ENCODE peak calls at places on chromosomes 2 and 18, in ten cellular contexts. A is brain microvascular endothelial cell, T is body of pancreas, W is upper lobe of right lung, F is GM12878, Y is prostate gland, H is cardiac muscle cell, Q is lower lobe of right lung, X is tibial artery, L is A549. B is an unnamed sample.

GRCh38 chr18:47260138-47260923 is 8.9 kb upstream of the SKOR2 start:
- DNase-seq in H (peak; percentile 61), X (no peak), W (peak; percentile 87), Y (peak; percentile 16), A (peak; percentile 7), T (peak; percentile 59), Q (peak; percentile 66), L (peak; percentile 33), F (no peak), B (no peak)

GRCh38 chr18:39653221-39653620 is 2087.6 kb upstream of the CELF4 start:
- DNase-seq in X (no peak), Y (no peak), W (no peak), T (no peak), H (no peak), A (no peak), F (no peak), Q (no peak), L (no peak), B (no peak)

GRCh38 chr2:180146541-180146940 is 139.4 kb upstream of the CWC22 start:
- DNase-seq in L (no peak), T (no peak), H (no peak), F (no peak), W (no peak), A (no peak), X (no peak), Y (no peak), Q (no peak), B (no peak)

GRCh38 chr2:23492941-23493340 is 108.0 kb downstream of the KLHL29 start:
- DNase-seq in H (no peak), L (no peak), X (no peak), F (no peak), Q (no peak), A (no peak), Y (peak; percentile 81), T (peak; percentile 31), W (no peak), B (no peak)

GRCh38 chr2:190456833-190457232 is 48.7 kb downstream of the MFSD6 start:
- DNase-seq in Y (no peak), A (no peak), X (no peak), Q (no peak), L (no peak), T (no peak), H (no peak), F (no peak), W (no peak), B (no peak)

GRCh38 chr18:47187721-47188120 is 11.6 kb upstream of the IER3IP1 start:
- DNase-seq in F (no peak), X (no peak), W (no peak), Q (no peak), Y (no peak), A (no peak), L (no peak), H (no peak), T (no peak), B (no peak)

GRCh38 chr2:16281451-16282330 is 341.3 kb downstream of the MYCN start:
- DNase-seq in Y (peak; percentile 21), X (no peak), H (peak; percentile 13), T (peak; percentile 17), Q (no peak), W (no peak), A (no peak), F (no peak), L (peak; percentile 51), B (no peak)

GRCh38 chr18:12315481-12315880 is 7.4 kb downstream of the TUBB6 start:
- DNase-seq in T (no peak), A (no peak), Q (no peak), L (no peak), W (no peak), F (no peak), H (no peak), Y (no peak), X (no peak), B (no peak)

GRCh38 chr18:8507361-8507760 is 101.9 kb upstream of the RAB12 start:
- DNase-seq in T (no peak), Q (no peak), W (no peak), Y (no peak), L (peak; percentile 12), X (no peak), A (peak; percentile 14), H (peak; percentile 21), F (no peak), B (peak; percentile 50)

GRCh38 chr2:42784204-42784880 is 8.0 kb downstream of the HAAO start:
- DNase-seq in T (peak; percentile 66), F (no peak), A (no peak), L (no peak), H (no peak), W (no peak), Q (no peak), X (no peak), Y (no peak), B (no peak)

GRCh38 chr2:189204322-189204941 is 24.9 kb upstream of the COL5A2 start:
- DNase-seq in F (no peak), Q (no peak), W (no peak), L (peak; percentile 53), Y (no peak), A (no peak), X (no peak), T (no peak), H (peak; percentile 46), B (no peak)

DNA sequence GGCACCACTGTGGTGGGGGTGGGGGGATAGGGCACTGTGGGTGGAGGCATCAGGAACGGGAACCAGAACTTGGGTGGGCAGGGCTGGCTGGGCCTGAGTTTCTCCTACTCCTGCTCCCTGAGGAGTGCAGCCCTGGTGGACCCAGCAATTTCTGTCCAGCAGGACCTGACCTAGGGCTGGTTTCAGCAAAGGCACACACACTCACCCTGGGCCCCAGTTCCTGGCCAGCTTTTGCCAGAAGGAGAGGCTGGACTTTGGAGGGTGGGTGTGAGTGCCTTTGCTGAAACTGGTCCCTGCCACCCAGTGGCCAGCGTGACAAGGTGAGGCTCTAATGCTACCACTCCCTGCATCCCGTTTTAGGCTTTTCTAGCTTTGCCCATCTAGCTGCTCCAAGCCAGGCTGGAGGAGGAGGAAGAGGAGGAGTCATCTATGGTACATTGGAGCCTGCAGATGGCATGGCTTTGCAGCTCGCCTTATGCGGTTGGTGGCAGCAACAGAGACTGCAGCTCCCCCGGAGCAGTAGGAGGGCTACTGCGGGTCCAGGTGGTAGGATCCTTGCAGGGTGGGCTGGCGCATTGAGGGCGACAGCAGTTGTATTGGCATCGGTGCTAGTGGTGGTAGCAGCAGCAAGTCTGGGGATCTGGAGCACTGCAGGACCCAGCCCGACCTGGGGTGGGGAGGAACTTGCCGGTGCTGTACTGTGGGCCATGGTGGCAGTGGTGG is 40.4 kb upstream of the IMP4 start:
- DNase-seq in Q (no peak), X (no peak), T (no peak), H (no peak), Y (no peak), F (no peak), A (no peak), L (no peak), W (peak; percentile 55), B (no peak)
- TF ChIP-seq CTCF in Q (no peak), X (no peak), T (no peak), H (no peak), Y (no peak), F (no peak), A (no peak), L (no peak), W (no peak), B (no peak)

DNA sequence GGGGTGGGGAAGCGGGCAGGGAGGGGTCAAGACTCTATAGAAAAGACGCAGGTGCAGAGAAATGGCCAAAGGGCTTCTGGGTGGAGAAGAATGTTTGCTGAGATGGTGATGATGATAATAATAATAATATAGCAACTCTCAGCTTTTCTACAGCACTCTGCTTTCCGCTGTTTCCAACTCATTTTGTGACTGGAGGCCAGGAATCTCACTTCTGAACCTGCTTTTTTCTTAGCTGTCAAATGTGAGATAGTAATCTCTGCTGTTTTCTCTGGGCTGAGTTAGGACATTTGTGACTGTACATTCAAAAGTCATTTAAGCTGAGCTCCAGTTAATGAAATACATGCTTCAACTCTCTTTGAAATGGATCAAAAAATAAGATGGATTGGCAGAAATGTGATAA is 58.4 kb downstream of the TNS1 start:
- DNase-seq in Y (no peak), A (no peak), T (no peak), L (no peak), Q (no peak), X (no peak), H (no peak), F (no peak), W (no peak), B (no peak)
- H3K4me3 ChIP-seq in Y (peak overlapping the region; percentile 37), A (no peak overlapping the region), T (no peak overlapping the region), L (no peak overlapping the region), Q (peak overlapping the region; percentile 80), X (peak overlapping the region; percentile 89), H (no peak overlapping the region), F (no peak overlapping the region), W (peak overlapping the region; percentile 86), B (peak overlapping the region; percentile 99)

GRCh38 chr18:24590946-24591345 is 130.5 kb downstream of the HRH4 start:
- DNase-seq in F (no peak), T (no peak), Q (no peak), A (no peak), L (no peak), Y (no peak), H (no peak), X (no peak), W (no peak), B (no peak)

GRCh38 chr18:24600076-24600654 is 139.7 kb downstream of the HRH4 start:
- DNase-seq in X (no peak), F (no peak), T (peak; percentile 28), A (peak; percentile 32), W (no peak), H (peak; percentile 76), Q (no peak), L (peak; percentile 41), Y (peak; percentile 12), B (no peak)

GRCh38 chr18:24595556-24595955 is 135.1 kb downstream of the HRH4 start:
- DNase-seq in W (peak; percentile 71), T (no peak), X (no peak), Y (no peak), H (no peak), L (no peak), F (no peak), Q (peak; percentile 52), A (no peak), B (no peak)
- H3K27ac ChIP-seq in W (no peak overlapping the region), T (no peak overlapping the region), X (no peak overlapping the region), Y (no peak overlapping the region), H (no peak overlapping the region), L (no peak overlapping the region), F (no peak overlapping the region), Q (no peak overlapping the region), A (no peak overlapping the region), B (no peak overlapping the region)

DNA sequence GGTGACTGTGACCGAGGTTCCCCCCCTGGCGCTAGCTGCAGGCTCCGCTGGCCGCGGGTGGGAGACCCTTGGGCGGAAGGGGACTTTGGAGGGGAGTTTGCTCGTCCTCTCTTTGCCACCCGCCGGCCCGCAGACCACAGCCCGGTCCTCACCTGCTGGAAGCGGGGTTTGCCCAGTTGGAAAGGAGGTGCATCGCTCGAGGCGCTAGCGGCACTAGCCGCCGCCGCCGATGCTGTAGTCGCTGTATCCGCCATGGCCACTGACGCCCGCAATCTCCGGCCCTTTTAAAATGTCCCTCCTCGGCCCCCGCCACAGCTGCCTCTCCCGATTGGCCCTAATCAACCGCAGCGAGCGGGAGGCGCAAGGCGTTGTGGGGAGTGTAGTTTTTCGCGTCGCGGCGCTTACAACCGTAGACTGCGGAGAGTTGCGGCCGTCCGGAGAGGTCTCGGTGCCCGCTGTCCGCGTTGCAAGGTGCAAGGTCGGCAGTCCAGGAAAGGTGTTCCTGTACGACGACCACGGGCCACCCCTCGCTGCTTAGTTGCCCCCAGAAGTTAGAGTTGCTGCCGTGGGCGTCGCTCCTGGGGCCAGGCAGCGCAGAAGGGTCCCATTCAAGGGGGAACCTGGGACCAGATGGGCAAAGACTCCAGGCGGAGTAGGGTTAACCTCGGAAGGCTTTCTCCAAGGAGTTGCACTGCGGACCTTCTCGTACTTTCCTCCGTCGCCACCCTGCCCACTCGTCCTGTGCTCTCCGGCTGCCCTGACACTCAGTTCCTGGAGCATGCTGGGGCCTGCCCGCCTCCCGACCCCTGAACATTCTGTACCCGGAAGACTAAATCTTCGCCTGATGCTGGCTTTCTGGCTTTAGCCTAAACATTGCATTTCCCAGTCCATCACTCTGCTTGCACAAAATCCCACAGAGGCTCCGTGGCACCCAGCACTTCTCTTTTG is at the start of gene SFXN5:
- DNase-seq in H (peak; percentile 95), W (peak; percentile 98), T (peak; percentile 94), Q (peak; percentile 97), Y (peak; percentile 93), X (peak; percentile 97), F (peak; percentile 40), L (peak; percentile 94), A (peak; percentile 91), B (peak; percentile 97)
- TF ChIP-seq CTCF in H (peak; percentile 15), W (peak; percentile 35), T (peak; percentile 20), Q (peak; percentile 37), Y (peak; percentile 49), X (peak; percentile 36), F (peak; percentile 7), L (no peak), A (peak; percentile 44), B (no peak)

B was measured in coronary artery.